ENCODE peak calls at places on chromosomes 3 and 15, in ten cellular contexts. G is AG09319; O is right atrium auricular region; F is GM04504; A is erythroblast; Y is left ventricle myocardium superior; U is stimulated activated naive CD4-positive, alpha-beta T cell; Z is stimulated activated CD4-positive, alpha-beta T cell treated with anti-CD3 and anti-CD28 coated beads, Interleukin-1b, Interleukin-23, amount 100 ng/mL, for 24 hours; P is stimulated activated CD8-positive, alpha-beta memory T cell treated with anti-CD3 and anti-CD28 coated beads, Interleukin-4, amount 100 ng/mL, for 48 hours; E is activated T-cell treated with anti-CD3 and anti-CD28 coated beads for 1 hour. M is an unnamed sample.

GRCh38 chr3:129694228-129694627 is 87.8 kb upstream of the PLXND1 start:
- DNase-seq in P (no peak), Y (no peak), O (no peak), A (no peak), G (no peak), F (no peak), U (no peak), E (no peak), Z (no peak), M (no peak)

GRCh38 chr3:117510396-117510795 is 800.8 kb downstream of the TUSC7 start:
- DNase-seq in O (no peak), F (peak; percentile 35), G (no peak), A (no peak), Z (no peak), Y (no peak), E (no peak), U (no peak), P (no peak), M (no peak)

GRCh38 chr15:52760562-52760961 is 29.6 kb downstream of the ONECUT1 start:
- DNase-seq in U (no peak), E (no peak), P (no peak), F (no peak), G (no peak), A (no peak), Y (no peak), Z (no peak), O (no peak), M (no peak)

GRCh38 chr3:53545365-53546031 is 51.1 kb downstream of the CACNA1D start:
- DNase-seq in A (no peak), F (no peak), O (no peak), U (no peak), E (no peak), P (no peak), Z (no peak), Y (no peak), G (no peak), M (no peak)

GRCh38 chr3:35777563-35777962 is 138.2 kb downstream of the ARPP21 start:
- DNase-seq in E (no peak), U (no peak), F (no peak), Z (no peak), G (no peak), O (no peak), Y (no peak), A (no peak), P (no peak), M (no peak)

GRCh38 chr3:71486831-71487230 is 96.7 kb downstream of the FOXP1 start:
- DNase-seq in F (no peak), E (no peak), G (no peak), O (no peak), Z (no peak), A (no peak), U (peak; percentile 30), P (peak; percentile 47), Y (no peak), M (no peak)

GRCh38 chr3:52670621-52671521 is 14.8 kb downstream of the PBRM1 start:
- DNase-seq in G (peak; percentile 99), Y (no peak), P (peak; percentile 48), Z (peak; percentile 7), U (no peak), E (no peak), F (peak; percentile 98), A (peak; percentile 30), O (peak; percentile 61), M (peak; percentile 74)

GRCh38 chr3:110686691-110687090 is 384.9 kb upstream of the NECTIN3 start:
- DNase-seq in A (no peak), F (no peak), G (no peak), Y (no peak), E (no peak), P (no peak), U (no peak), O (no peak), Z (no peak), M (no peak)

GRCh38 chr3:148757238-148757930 is 59.7 kb downstream of the AGTR1 start:
- DNase-seq in A (no peak), E (no peak), U (no peak), P (no peak), Y (no peak), O (no peak), F (peak; percentile 49), Z (no peak), G (peak; percentile 16), M (no peak)

GRCh38 chr15:28919201-28919627 is 33.4 kb downstream of the APBA2 start:
- DNase-seq in U (peak; percentile 16), F (no peak), O (no peak), G (no peak), P (peak; percentile 64), Y (no peak), E (no peak), A (no peak), Z (peak; percentile 22), M (no peak)

GRCh38 chr3:193831495-193832455 is 238.8 kb downstream of the OPA1 start:
- DNase-seq in Y (no peak), U (no peak), Z (no peak), P (no peak), F (no peak), O (no peak), G (no peak), A (peak; percentile 21), E (no peak), M (no peak)

GRCh38 chr3:53225181-53225580 is 30.6 kb downstream of the TKT start:
- DNase-seq in A (no peak), E (no peak), Z (no peak), G (no peak), P (no peak), Y (peak; percentile 13), F (no peak), U (no peak), O (no peak), M (no peak)

GRCh38 chr15:89768071-89768500 is 8.0 kb upstream of the MESP2 start:
- DNase-seq in G (no peak), Y (peak; percentile 54), P (no peak), E (no peak), O (peak; percentile 69), A (no peak), U (no peak), Z (no peak), F (peak; percentile 34), M (no peak)

GRCh38 chr3:68943753-68944500 is 11.6 kb upstream of the TAFA4 start:
- DNase-seq in U (no peak), Z (no peak), F (no peak), Y (no peak), P (no peak), A (no peak), O (no peak), G (no peak), E (no peak), M (no peak)

GRCh38 chr15:62739082-62739481 is 303.5 kb upstream of the TPM1 start:
- DNase-seq in P (no peak), F (peak; percentile 27), Y (no peak), E (no peak), Z (no peak), O (no peak), A (no peak), G (no peak), U (no peak), M (no peak)

GRCh38 chr3:136604961-136605360 is 147.2 kb downstream of the STAG1 start:
- DNase-seq in U (no peak), A (no peak), E (no peak), O (no peak), F (no peak), Y (no peak), G (no peak), P (no peak), Z (no peak), M (no peak)

GRCh38 chr3:171974986-171975837 is 64.2 kb upstream of the FNDC3B start:
- DNase-seq in O (no peak), E (no peak), G (no peak), A (no peak), F (no peak), Z (no peak), Y (no peak), P (no peak), U (no peak), M (no peak)

GRCh38 chr3:46565607-46566039 is 479 bp downstream of the LRRC2 start:
- DNase-seq in E (no peak), A (peak; percentile 54), U (no peak), O (no peak), Z (no peak), G (no peak), Y (peak; percentile 73), F (no peak), P (no peak), M (no peak)

M was measured in coronary artery.